ENCODE peak calls at places on chromosomes 11 and 22, in eight cellular contexts. Q, E, L, Z, A, C, F and U are unnamed samples.

GRCh38 chr22:44530569-44530968 is 32.5 kb upstream of the RTL6 start:
- DNase-seq in C (no peak), E (no peak), L (no peak), Q (no peak), Z (no peak), A (no peak), F (no peak), U (no peak)

GRCh38 chr11:134124660-134125451 is 56.0 kb downstream of the JAM3 start:
- DNase-seq in C (peak), A (peak), Q (peak), Z (no peak), F (peak), L (peak), E (peak), U (no peak)

GRCh38 chr11:28153586-28153985 is 45.4 kb downstream of the METTL15 start:
- DNase-seq in E (no peak), C (no peak), Z (no peak), A (no peak), Q (no peak), F (no peak), L (no peak), U (no peak)

GRCh38 chr22:41951898-41952474 is at the start of gene SMIM45:
- DNase-seq in F (no peak), C (no peak), Q (peak), E (no peak), Z (no peak), L (peak), A (peak), U (no peak)

GRCh38 chr22:19761022-19761499 is 483 bp downstream of the TBX1 start:
- DNase-seq in A (peak), C (no peak), Q (peak), E (no peak), Z (no peak), F (no peak), L (no peak), U (no peak)

GRCh38 chr11:43790444-43790794 is 90.2 kb upstream of the ALKBH3 start:
- DNase-seq in F (no peak), A (no peak), C (no peak), Z (peak), E (no peak), L (no peak), Q (no peak), U (no peak)

GRCh38 chr11:85806876-85807275 is 4.1 kb downstream of the SYTL2 start:
- DNase-seq in C (no peak), A (no peak), L (no peak), F (no peak), E (no peak), Q (no peak), Z (no peak), U (no peak)

GRCh38 chr11:14073821-14074529 is 111.5 kb downstream of the SPON1 start:
- DNase-seq in C (no peak), L (no peak), Q (peak), A (no peak), Z (no peak), E (peak), F (no peak), U (no peak)

GRCh38 chr11:65997286-65997685 is 4.7 kb downstream of the EIF1AD start:
- DNase-seq in E (no peak), C (no peak), L (no peak), F (no peak), A (no peak), Q (no peak), Z (no peak), U (no peak)

GRCh38 chr11:65436412-65437032 is 13.9 kb downstream of the NEAT1 start:
- DNase-seq in A (no peak), F (no peak), Z (no peak), Q (no peak), E (no peak), C (peak), L (no peak), U (no peak)

GRCh38 chr11:128512478-128513127 is 74.8 kb downstream of the ETS1 start:
- DNase-seq in A (no peak), Q (no peak), Z (no peak), E (no peak), C (no peak), F (no peak), L (no peak), U (no peak)

GRCh38 chr11:22641559-22641958 is 15.9 kb upstream of the FANCF start:
- DNase-seq in Q (no peak), C (no peak), E (no peak), L (no peak), F (no peak), Z (no peak), A (no peak), U (no peak)

GRCh38 chr11:12075822-12076821 is 34.3 kb upstream of the MICAL2 start:
- DNase-seq in C (no peak), E (peak), F (no peak), A (no peak), Q (no peak), L (no peak), Z (no peak), U (no peak)

GRCh38 chr11:61037694-61038093 is 64.6 kb upstream of the CD5 start:
- DNase-seq in A (no peak), C (no peak), Q (no peak), Z (no peak), F (no peak), E (no peak), L (no peak), U (no peak)

GRCh38 chr22:29255064-29255621 is 12.6 kb downstream of the RHBDD3 start:
- DNase-seq in C (peak), Z (no peak), E (no peak), A (no peak), L (no peak), Q (no peak), F (no peak), U (no peak)

GRCh38 chr11:64095949-64096348 is 60.2 kb downstream of the FLRT1 start:
- DNase-seq in C (no peak), L (no peak), Z (no peak), A (no peak), F (no peak), E (no peak), Q (no peak), U (no peak)

GRCh38 chr11:111531687-111532364 is 8.7 kb upstream of the LAYN start:
- DNase-seq in C (no peak), Z (peak), L (peak), E (no peak), Q (no peak), F (no peak), A (no peak), U (no peak)

GRCh38 chr11:79439893-79440450 is 858 bp downstream of the TENM4 start:
- DNase-seq in F (peak), Z (no peak), C (peak), Q (peak), A (peak), E (peak), L (peak), U (peak)

GRCh38 chr11:3836903-3837302 is 3.9 kb downstream of the RHOG start:
- DNase-seq in Z (no peak), E (peak), C (no peak), A (no peak), L (no peak), Q (no peak), F (no peak), U (no peak)

GRCh38 chr11:114080219-114080618 is 20.7 kb downstream of the ZBTB16 start:
- DNase-seq in L (no peak), A (no peak), F (peak), E (no peak), C (no peak), Q (no peak), Z (no peak), U (no peak)

DNA sequence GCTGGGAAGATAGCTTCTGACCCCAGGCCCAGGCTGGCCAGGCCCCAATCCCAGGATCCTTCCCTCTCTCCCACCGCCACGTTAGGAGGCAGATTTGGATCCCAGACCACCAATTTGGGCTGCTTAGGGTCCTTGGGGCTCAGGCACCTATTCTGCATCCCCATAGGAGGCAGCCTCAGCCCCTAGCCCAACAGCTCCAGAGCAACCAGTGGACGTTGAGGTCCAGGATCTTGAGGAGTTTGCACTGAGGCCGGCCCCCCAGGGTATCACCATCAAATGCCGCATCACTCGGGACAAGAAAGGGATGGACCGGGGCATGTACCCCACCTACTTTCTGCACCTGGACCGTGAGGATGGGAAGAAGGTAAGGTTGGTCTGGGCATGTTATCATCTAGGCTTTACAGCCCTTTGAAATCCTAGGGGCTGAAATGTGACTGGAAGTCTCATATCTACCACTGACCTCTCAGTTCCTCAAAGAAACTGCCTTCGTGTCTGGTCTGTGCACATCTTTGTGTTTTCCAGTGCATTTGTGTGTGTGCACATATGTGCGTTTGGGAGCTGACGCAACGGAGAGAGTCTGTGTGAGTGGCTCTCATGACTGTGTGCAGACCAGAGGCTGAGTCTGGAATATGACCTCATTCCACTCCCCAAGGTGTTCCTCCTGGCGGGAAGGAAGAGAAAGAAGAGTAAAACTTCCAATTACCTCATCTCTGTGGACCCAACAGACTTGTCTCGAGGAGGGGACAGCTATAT is 16.2 kb downstream of the TUB start:
- DNase-seq in C (no peak), Z (no peak), Q (no peak), E (no peak), L (no peak), F (no peak), A (no peak), U (no peak)
- H3K4me3 ChIP-seq in C (no peak), Z (no peak), Q (no peak), E (no peak), L (no peak), F (no peak), A (no peak), U (no peak)

GRCh38 chr22:24593810-24594568 is 1.1 kb upstream of the LRRC75B start:
- DNase-seq in Q (no peak), C (no peak), F (peak), A (peak), E (no peak), Z (no peak), L (no peak), U (no peak)
- H3K27ac ChIP-seq in Q (no peak), C (no peak), F (peak), A (no peak), E (peak), Z (no peak), L (no peak), U (no peak)

GRCh38 chr11:46383404-46383758 is 1.9 kb downstream of the MDK start:
- DNase-seq in C (no peak), A (no peak), F (no peak), Q (no peak), E (no peak), L (no peak), Z (no peak), U (no peak)

GRCh38 chr11:46383974-46384701 is 2.7 kb downstream of the MDK start:
- DNase-seq in A (no peak), L (no peak), F (no peak), C (no peak), Z (peak), Q (no peak), E (no peak), U (no peak)

GRCh38 chr11:46381046-46381835 is at the start of gene MDK:
- DNase-seq in C (no peak), Z (no peak), A (peak), F (peak), Q (peak), E (no peak), L (peak), U (peak)

GRCh38 chr11:46381836-46382643 is 571 bp downstream of the MDK start:
- DNase-seq in A (peak), E (no peak), Q (peak), Z (no peak), L (peak), F (no peak), C (no peak), U (peak)

DNA sequence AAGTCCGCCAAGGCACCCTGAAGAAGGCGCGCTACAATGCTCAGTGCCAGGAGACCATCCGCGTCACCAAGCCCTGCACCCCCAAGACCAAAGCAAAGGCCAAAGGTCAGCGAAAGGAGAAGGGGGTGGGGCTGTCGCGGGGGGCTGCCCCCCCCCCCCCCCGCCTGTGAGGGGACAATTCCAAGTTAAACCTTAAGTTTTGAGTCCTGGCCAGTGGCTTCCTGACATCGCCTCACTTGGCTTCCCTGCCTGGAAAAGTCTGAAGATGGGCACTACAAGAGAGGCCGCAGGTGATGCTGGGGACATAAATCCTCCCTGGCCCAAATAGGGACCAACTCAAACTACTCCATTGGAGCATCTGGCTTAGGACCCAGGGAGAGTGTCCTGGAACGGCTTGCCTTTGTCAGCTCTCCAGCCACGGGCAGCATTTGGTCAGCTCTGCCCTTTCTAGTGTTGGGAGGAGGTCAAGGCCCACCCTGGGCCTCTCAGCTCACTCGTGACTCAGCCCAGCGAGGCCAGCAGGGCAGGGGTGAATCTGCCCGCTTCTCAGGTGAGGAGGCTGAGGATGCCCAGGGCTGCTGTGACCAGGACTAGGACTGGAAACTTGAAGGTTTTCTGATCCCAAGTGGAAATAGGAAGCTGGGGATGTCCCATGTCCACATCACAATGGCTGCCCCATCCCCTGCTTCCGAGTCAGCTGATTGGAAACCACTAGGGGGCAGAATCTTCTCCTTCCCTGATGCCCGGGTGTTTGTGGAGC is 1.4 kb downstream of the MDK start:
- DNase-seq in A (peak), C (no peak), F (peak), L (peak), Q (peak), E (no peak), Z (no peak), U (peak)
- H3K4me3 ChIP-seq in A (peak), C (peak), F (no peak), L (peak), Q (peak), E (peak), Z (peak), U (peak)

GRCh38 chr11:47470671-47471070 is 21.7 kb upstream of the RAPSN start:
- DNase-seq in Z (no peak), A (no peak), F (no peak), C (no peak), E (no peak), L (no peak), Q (no peak), U (no peak)

GRCh38 chr11:47467372-47467771 is 18.4 kb upstream of the RAPSN start:
- DNase-seq in F (peak), L (no peak), E (no peak), Q (no peak), A (no peak), C (peak), Z (no peak), U (no peak)

GRCh38 chr11:47466701-47467250 is 17.8 kb upstream of the RAPSN start:
- DNase-seq in Z (no peak), E (no peak), Q (peak), A (peak), F (peak), L (peak), C (peak), U (no peak)

GRCh38 chr11:47468598-47469214 is 19.8 kb upstream of the RAPSN start:
- DNase-seq in E (no peak), L (no peak), Z (no peak), A (no peak), F (no peak), C (peak), Q (no peak), U (no peak)

DNA sequence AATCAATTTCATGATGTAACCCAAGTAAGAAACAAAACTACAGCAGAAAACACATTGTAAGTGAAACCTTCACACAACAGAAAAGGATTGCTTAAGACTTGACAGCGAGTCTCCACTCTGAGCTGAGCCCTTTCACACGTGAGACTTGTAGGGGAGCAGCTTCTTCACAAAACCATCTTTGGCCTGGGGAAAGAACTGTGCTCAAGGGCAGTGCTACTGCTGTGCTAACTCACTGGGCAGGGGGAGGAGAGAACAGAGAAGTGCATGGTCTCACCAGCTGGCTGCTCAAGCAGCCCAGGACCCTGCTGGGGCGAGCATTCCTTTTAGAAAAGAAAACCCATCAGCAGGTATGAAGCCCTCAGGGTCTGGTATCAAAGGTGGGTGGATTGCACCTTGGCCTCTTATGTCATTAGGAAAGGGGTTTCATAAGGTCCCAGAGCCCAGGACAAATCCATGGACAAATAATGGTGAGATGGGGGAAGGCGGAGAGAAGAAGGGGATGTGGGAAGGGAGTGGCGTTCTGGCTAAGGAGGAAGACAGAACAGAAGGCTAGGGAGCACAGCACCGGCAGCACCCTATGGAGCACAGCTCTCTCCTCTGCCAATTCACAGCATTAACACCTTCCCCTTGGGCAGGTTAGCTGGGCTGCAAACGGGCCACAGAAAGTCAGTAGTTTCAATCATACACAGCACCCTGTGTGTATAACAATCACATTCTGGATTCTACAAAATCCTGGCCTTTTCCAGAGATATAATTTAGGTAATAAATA is 20.7 kb upstream of the RAPSN start:
- DNase-seq in L (peak), Q (no peak), F (no peak), Z (no peak), E (no peak), A (no peak), C (no peak), U (no peak)
- H3K27ac ChIP-seq in L (no peak), Q (peak), F (no peak), Z (no peak), E (peak), A (no peak), C (no peak), U (no peak)

DNA sequence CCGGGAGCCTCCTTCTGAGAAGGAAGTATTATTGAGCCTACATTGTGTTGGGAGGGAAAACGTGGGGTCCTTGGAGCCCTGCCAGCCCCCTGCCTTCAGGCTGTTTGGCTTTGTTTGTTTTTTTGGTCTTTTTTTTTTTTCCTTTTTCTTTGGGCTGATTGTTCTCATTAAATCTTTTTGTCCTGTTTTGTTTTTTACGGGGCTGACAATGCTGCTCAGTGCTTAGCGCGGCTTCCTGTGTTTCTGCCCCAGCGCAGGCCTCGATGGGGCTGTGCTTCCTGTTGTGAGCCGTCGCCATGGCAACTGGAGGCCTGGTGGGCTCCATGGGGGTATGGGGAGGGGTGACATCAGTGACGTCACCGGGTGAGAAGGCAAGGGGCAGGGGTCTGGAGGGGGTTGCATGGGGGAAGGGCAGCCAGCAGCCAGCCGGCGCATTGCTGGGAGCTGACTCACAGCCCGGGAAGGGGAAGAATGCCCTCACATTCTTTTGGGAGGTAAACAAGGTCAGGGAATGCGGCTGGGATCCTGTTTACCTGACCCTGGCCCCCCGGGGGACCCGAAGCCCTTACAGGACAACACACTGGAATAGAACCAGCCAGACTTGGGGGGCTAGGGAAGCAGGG is 22.1 kb upstream of the CBX7 start:
- DNase-seq in Q (peak), Z (peak), E (peak), L (peak), C (peak), A (peak), F (peak), U (peak)
- H3K4me3 ChIP-seq in Q (no peak), Z (peak), E (peak), L (no peak), C (no peak), A (no peak), F (no peak), U (no peak)

GRCh38 chr11:122491486-122491885 is 164.0 kb upstream of the UBASH3B start:
- DNase-seq in A (no peak), C (no peak), Z (no peak), E (no peak), Q (no peak), L (no peak), F (no peak), U (peak)

GRCh38 chr11:122486793-122487495 is 168.6 kb upstream of the UBASH3B start:
- DNase-seq in F (no peak), E (no peak), Z (peak), C (no peak), A (no peak), L (peak), Q (peak), U (peak)

GRCh38 chr11:122488892-122489291 is 166.6 kb upstream of the UBASH3B start:
- DNase-seq in Z (no peak), Q (no peak), E (no peak), C (no peak), F (no peak), L (no peak), A (no peak), U (no peak)

GRCh38 chr11:122487669-122488068 is 167.9 kb upstream of the UBASH3B start:
- DNase-seq in Z (no peak), E (no peak), C (no peak), L (no peak), F (no peak), Q (no peak), A (no peak), U (no peak)
- H3K27ac ChIP-seq in Z (no peak), E (no peak), C (no peak), L (no peak), F (no peak), Q (no peak), A (no peak), U (no peak)

GRCh38 chr22:32699686-32700085 is 101.8 kb upstream of the TIMP3 start:
- DNase-seq in A (no peak), L (no peak), Q (no peak), F (no peak), E (no peak), C (no peak), Z (no peak), U (no peak)

GRCh38 chr22:32701021-32701420 is 100.5 kb upstream of the TIMP3 start:
- DNase-seq in Z (no peak), F (no peak), C (no peak), A (no peak), E (no peak), L (no peak), Q (no peak), U (no peak)

GRCh38 chr22:32700186-32700882 is 101.2 kb upstream of the TIMP3 start:
- DNase-seq in L (peak), F (no peak), E (peak), Q (peak), C (no peak), Z (no peak), A (no peak), U (peak)

GRCh38 chr22:32698926-32699619 is 102.4 kb upstream of the TIMP3 start:
- DNase-seq in A (no peak), E (peak), C (no peak), F (no peak), Q (no peak), L (no peak), Z (no peak), U (no peak)

GRCh38 chr22:32702421-32702820 is 99.1 kb upstream of the TIMP3 start:
- DNase-seq in A (no peak), Q (no peak), Z (no peak), L (no peak), E (no peak), F (no peak), C (no peak), U (no peak)
- H3K4me3 ChIP-seq in A (no peak), Q (no peak), Z (no peak), L (no peak), E (no peak), F (no peak), C (no peak), U (no peak)